ENCODE peak calls at places on chromosomes 7 and 10, in six cellular contexts. K is A549, B is Panc1, A is GM12878, Z is HCT116, W is GM23338. P is an unnamed sample.

GRCh38 chr7:30634193-30634626 is 39.5 kb downstream of the GARS1 start:
- DNase-seq in K (no peak), B (no peak), A (no peak), Z (no peak), W (no peak), P (no peak)

GRCh38 chr7:150631084-150631824 is 931 bp downstream of the GIMAP6 start:
- DNase-seq in K (no peak), B (no peak), A (peak; percentile 33), Z (no peak), W (no peak), P (no peak)

GRCh38 chr7:5693529-5693928 is 87.9 kb downstream of the RNF216 start:
- DNase-seq in K (no peak), B (no peak), A (peak; percentile 89), Z (no peak), W (peak; percentile 14), P (peak; percentile 86)

GRCh38 chr7:25886387-25887240 is 265.4 kb upstream of the NFE2L3 start:
- DNase-seq in K (no peak), B (no peak), A (no peak), Z (no peak), W (no peak), P (no peak)

GRCh38 chr10:96830511-96831199 is 1.4 kb upstream of the LCOR start:
- DNase-seq in K (peak; percentile 56), B (peak; percentile 74), A (peak; percentile 67), Z (peak; percentile 75), W (peak; percentile 90), P (peak; percentile 80)

GRCh38 chr7:157789094-157789493 is 452.3 kb downstream of the DNAJB6 start:
- DNase-seq in K (no peak), B (no peak), A (no peak), Z (no peak), W (no peak), P (no peak)

GRCh38 chr7:210401-210925 is 18.1 kb downstream of the FAM20C start:
- DNase-seq in K (no peak), B (no peak), A (no peak), Z (no peak), W (no peak), P (no peak)

GRCh38 chr10:14838582-14839304 is 637 bp downstream of the HSPA14 start:
- DNase-seq in K (peak; percentile 41), B (no peak), A (no peak), Z (no peak), W (peak; percentile 83), P (no peak)

GRCh38 chr7:82701941-82702340 is 258.4 kb upstream of the CACNA2D1 start:
- DNase-seq in K (no peak), B (no peak), A (no peak), Z (no peak), W (no peak), P (no peak)

GRCh38 chr10:116974442-116975005 is 30.5 kb downstream of the SHTN1 start:
- DNase-seq in K (peak; percentile 49), B (no peak), A (no peak), Z (peak; percentile 7), W (no peak), P (no peak)

GRCh38 chr7:55093674-55094073 is 74.9 kb downstream of the EGFR start:
- DNase-seq in K (no peak), B (no peak), A (no peak), Z (no peak), W (no peak), P (no peak)

GRCh38 chr7:27953777-27954176 is 213.8 kb downstream of the TAX1BP1 start:
- DNase-seq in K (no peak), B (no peak), A (no peak), Z (no peak), W (no peak), P (no peak)

GRCh38 chr10:113158183-113158582 is 208.1 kb downstream of the TCF7L2 start:
- DNase-seq in K (peak; percentile 18), B (no peak), A (no peak), Z (no peak), W (peak; percentile 41), P (no peak)

GRCh38 chr10:14742815-14743214 is 31.9 kb downstream of the FAM107B start:
- DNase-seq in K (no peak), B (no peak), A (peak; percentile 76), Z (no peak), W (peak; percentile 6), P (no peak)

GRCh38 chr7:116426428-116427156 is 72.9 kb upstream of the CAV2 start:
- DNase-seq in K (peak; percentile 57), B (peak; percentile 93), A (no peak), Z (peak; percentile 93), W (no peak), P (no peak)

GRCh38 chr10:24871006-24871405 is 81.4 kb downstream of the PRTFDC1 start:
- DNase-seq in K (no peak), B (no peak), A (no peak), Z (no peak), W (no peak), P (no peak)

GRCh38 chr7:32611201-32611691 is 116.0 kb downstream of the AVL9 start:
- DNase-seq in K (no peak), B (no peak), A (no peak), Z (no peak), W (peak; percentile 41), P (no peak)

GRCh38 chr7:29538322-29538874 is 25.2 kb upstream of the PRR15 start:
- DNase-seq in K (no peak), B (no peak), A (no peak), Z (no peak), W (peak; percentile 65), P (no peak)

GRCh38 chr10:13049774-13050420 is 48.4 kb upstream of the CCDC3 start:
- DNase-seq in K (no peak), B (no peak), A (no peak), Z (no peak), W (no peak), P (no peak)

GRCh38 chr10:97598407-97599271 is 9.1 kb downstream of the C10orf62 start:
- DNase-seq in K (no peak), B (no peak), A (no peak), Z (no peak), W (no peak), P (no peak)

GRCh38 chr10:28963539-28964221 is 286.4 kb downstream of the BAMBI start:
- DNase-seq in K (no peak), B (no peak), A (no peak), Z (no peak), W (no peak), P (no peak)

GRCh38 chr10:109428775-109429480 is 494.4 kb downstream of the XPNPEP1 start:
- DNase-seq in K (no peak), B (no peak), A (no peak), Z (no peak), W (no peak), P (no peak)

GRCh38 chr10:4546500-4546899 is 279.5 kb upstream of the AKR1E2 start:
- DNase-seq in K (no peak), B (no peak), A (no peak), Z (peak; percentile 16), W (no peak), P (no peak)

GRCh38 chr7:25636871-25637283 is 408.6 kb upstream of the NPVF start:
- DNase-seq in K (no peak), B (no peak), A (no peak), Z (no peak), W (no peak), P (no peak)

GRCh38 chr10:34789993-34790506 is 25.0 kb downstream of the PARD3 start:
- DNase-seq in K (peak; percentile 53), B (no peak), A (no peak), Z (no peak), W (no peak), P (no peak)

GRCh38 chr7:105149827-105150226 is 135.8 kb downstream of the KMT2E start:
- DNase-seq in K (peak; percentile 5), B (peak; percentile 86), A (no peak), Z (peak; percentile 13), W (no peak), P (no peak)

GRCh38 chr7:2003931-2004812 is 228.6 kb downstream of the MAD1L1 start:
- DNase-seq in K (no peak), B (no peak), A (no peak), Z (no peak), W (no peak), P (no peak)

GRCh38 chr10:62081322-62081945 is 179.9 kb downstream of the ARID5B start:
- DNase-seq in K (no peak), B (no peak), A (no peak), Z (no peak), W (no peak), P (no peak)

GRCh38 chr10:5888843-5889623 is 660 bp downstream of the ANKRD16 start:
- DNase-seq in K (no peak), B (no peak), A (no peak), Z (no peak), W (peak; percentile 70), P (no peak)

GRCh38 chr10:100996678-100997363 is 2.8 kb upstream of the LZTS2 start:
- DNase-seq in K (peak; percentile 57), B (no peak), A (no peak), Z (no peak), W (peak; percentile 86), P (peak; percentile 66)

GRCh38 chr7:151851160-151851751 is 25.7 kb downstream of the PRKAG2 start:
- DNase-seq in K (no peak), B (no peak), A (peak; percentile 13), Z (no peak), W (no peak), P (peak; percentile 85)

GRCh38 chr10:54993148-54993547 is 192.1 kb upstream of the PCDH15 start:
- DNase-seq in K (no peak), B (no peak), A (no peak), Z (no peak), W (no peak), P (no peak)
- TF ChIP-seq REST in K (no peak), B (no peak), A (no peak), Z (no peak), W (no peak), P (no peak)

GRCh38 chr7:134660961-134661376 is 14.3 kb downstream of the BPGM start:
- DNase-seq in K (no peak), B (no peak), A (no peak), Z (no peak), W (no peak), P (no peak)
- H3K27ac ChIP-seq in K (no peak overlapping the region), B (no peak overlapping the region), A (no peak overlapping the region), Z (no peak overlapping the region), W (no peak overlapping the region), P (no peak overlapping the region)

GRCh38 chr7:144728556-144728955 is 107.3 kb downstream of the TPK1 start:
- DNase-seq in K (no peak), B (no peak), A (no peak), Z (no peak), W (no peak), P (no peak)

GRCh38 chr7:144730224-144730623 is 105.6 kb downstream of the TPK1 start:
- DNase-seq in K (no peak), B (no peak), A (no peak), Z (no peak), W (no peak), P (no peak)

GRCh38 chr7:144723311-144723710 is 112.5 kb downstream of the TPK1 start:
- DNase-seq in K (no peak), B (no peak), A (no peak), Z (no peak), W (no peak), P (no peak)

GRCh38 chr7:144720139-144720538 is 115.7 kb downstream of the TPK1 start:
- DNase-seq in K (no peak), B (no peak), A (no peak), Z (peak; percentile 13), W (peak; percentile 70), P (no peak)

GRCh38 chr7:144725070-144725469 is 110.8 kb downstream of the TPK1 start:
- DNase-seq in K (no peak), B (no peak), A (no peak), Z (no peak), W (no peak), P (no peak)
- TF ChIP-seq REST in K (no peak), B (no peak), A (no peak), Z (no peak), W (no peak), P (no peak)

GRCh38 chr7:44290250-44290616 is 35.2 kb downstream of the CAMK2B start:
- DNase-seq in K (no peak), B (no peak), A (no peak), Z (no peak), W (no peak), P (no peak)
- H3K27ac ChIP-seq in K (no peak overlapping the region), B (no peak overlapping the region), A (no peak overlapping the region), Z (no peak overlapping the region), W (peak overlapping the region; percentile 14), P (no peak overlapping the region)